ENCODE peak calls at places on chromosomes 3 and 15, in seven cellular contexts. N is psoas muscle, F is adrenal gland, M is HCT116, A is heart left ventricle, P is fibroblast of lung, Z is GM23338. B is an unnamed sample. For H3K27me3 and H3K36me3, the result is how much of the 10 kb centered on the place peaks cover.

GRCh38 chr3:63726656-63727055 is 74.2 kb downstream of the SNTN start:
- DNase-seq in N (no peak), F (no peak), M (no peak), A (no peak), P (no peak), Z (no peak), B (no peak)

GRCh38 chr15:45618813-45619212 is 16.0 kb upstream of the SQOR start:
- DNase-seq in N (no peak), F (no peak), M (no peak), A (no peak), P (no peak), Z (no peak), B (no peak)

GRCh38 chr3:107938128-107938527 is 152.7 kb downstream of the CD47 start:
- DNase-seq in N (no peak), F (no peak), M (peak), A (no peak), P (peak), Z (peak), B (no peak)

GRCh38 chr15:68653031-68653635 is 74.3 kb downstream of the CORO2B start:
- DNase-seq in N (no peak), F (no peak), M (no peak), A (no peak), P (no peak), Z (no peak), B (no peak)

GRCh38 chr15:62886431-62887071 is 156.0 kb upstream of the TPM1 start:
- DNase-seq in N (no peak), F (no peak), M (no peak), A (no peak), P (no peak), Z (peak), B (no peak)

GRCh38 chr3:117144832-117145231 is 435.3 kb downstream of the TUSC7 start:
- DNase-seq in N (no peak), F (no peak), M (no peak), A (no peak), P (peak), Z (no peak), B (no peak)

GRCh38 chr3:184209146-184209923 is 20.1 kb upstream of the VWA5B2 start:
- DNase-seq in N (no peak), F (no peak), M (no peak), A (no peak), P (no peak), Z (no peak), B (no peak)

GRCh38 chr15:77532067-77532710 is 100.5 kb downstream of the LINGO1 start:
- DNase-seq in N (no peak), F (no peak), M (no peak), A (no peak), P (no peak), Z (no peak), B (no peak)

GRCh38 chr15:20357139-20358065 is 184.2 kb downstream of the GOLGA6L6 start:
- DNase-seq in N (peak), F (no peak), M (no peak), A (no peak), P (no peak), Z (no peak), B (no peak)

GRCh38 chr3:127354761-127355160 is 66.9 kb upstream of the PRR20G start:
- DNase-seq in N (no peak), F (no peak), M (no peak), A (no peak), P (no peak), Z (no peak), B (no peak)
- H3K27me3 ChIP-seq in N (under half), F (under half), M (under half), A (under half), P (under half), Z (under half), B (under half)

DNA sequence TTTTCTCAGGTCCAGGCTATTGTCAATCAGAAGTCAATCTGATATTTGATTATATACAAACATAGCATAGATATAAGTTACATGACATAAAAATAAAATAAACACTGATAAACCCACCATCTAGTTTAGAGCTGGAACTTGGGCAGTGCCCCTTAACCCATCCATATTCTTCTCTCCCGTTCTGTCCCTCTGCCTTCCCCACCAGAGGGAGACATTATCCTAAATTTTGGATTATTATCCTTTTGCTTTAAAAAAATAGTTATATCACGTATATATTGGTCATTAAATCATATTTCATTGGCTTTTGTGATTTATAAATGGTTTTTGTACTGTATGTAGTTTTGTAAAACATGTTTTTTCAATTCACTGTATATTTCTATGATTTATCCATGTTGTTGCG is 107.9 kb downstream of the GMPS start:
- DNase-seq in N (no peak), F (no peak), M (no peak), A (no peak), P (no peak), Z (no peak), B (no peak)
- TF ChIP-seq CTCF in N (no peak), F (peak), M (peak), A (peak), P (peak), Z (peak), B (peak)

DNA sequence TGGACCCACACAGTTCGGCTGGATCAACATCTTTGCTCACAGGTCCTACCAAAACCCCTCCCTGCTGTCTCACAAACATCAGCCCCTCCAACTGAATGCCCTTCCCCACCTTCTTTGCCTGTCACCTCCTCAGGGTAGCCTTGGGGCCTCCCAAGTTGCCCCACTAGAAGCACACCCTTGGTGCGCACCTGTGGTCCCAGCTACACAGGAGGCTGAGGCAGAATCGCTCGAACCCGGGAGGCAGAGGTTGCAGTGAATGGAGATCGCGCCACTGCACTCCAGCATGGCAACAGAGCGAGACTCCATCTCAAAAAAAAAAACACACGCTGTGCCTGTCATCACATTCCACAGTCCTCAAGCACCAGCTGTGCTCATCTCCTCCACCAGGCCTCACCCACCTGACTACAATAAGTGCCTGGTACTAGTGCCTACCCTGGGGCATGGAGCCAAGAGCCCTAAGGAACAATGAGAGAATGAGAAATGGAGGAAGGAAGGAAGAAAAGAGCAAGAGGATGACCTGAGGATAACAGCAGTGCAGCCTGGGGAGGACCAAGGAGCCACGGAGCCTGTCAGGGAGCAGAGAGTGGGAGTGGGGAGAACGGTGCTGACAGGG is 26.0 kb downstream of the RPN1 start:
- DNase-seq in N (no peak), F (no peak), M (no peak), A (no peak), P (no peak), Z (no peak), B (no peak)
- H3K36me3 ChIP-seq in N (under half), F (half or more), M (half or more), A (under half), P (under half), Z (half or more), B (under half)

GRCh38 chr15:41996921-41997592 is 23.8 kb downstream of the PLA2G4E start:
- DNase-seq in N (no peak), F (no peak), M (no peak), A (no peak), P (no peak), Z (no peak), B (no peak)
- H3K27me3 ChIP-seq in N (under half), F (under half), M (under half), A (under half), P (under half), Z (under half), B (under half)

GRCh38 chr3:88657459-88657858 is 450.0 kb upstream of the EPHA3 start:
- DNase-seq in N (no peak), F (no peak), M (no peak), A (no peak), P (no peak), Z (no peak), B (no peak)

DNA sequence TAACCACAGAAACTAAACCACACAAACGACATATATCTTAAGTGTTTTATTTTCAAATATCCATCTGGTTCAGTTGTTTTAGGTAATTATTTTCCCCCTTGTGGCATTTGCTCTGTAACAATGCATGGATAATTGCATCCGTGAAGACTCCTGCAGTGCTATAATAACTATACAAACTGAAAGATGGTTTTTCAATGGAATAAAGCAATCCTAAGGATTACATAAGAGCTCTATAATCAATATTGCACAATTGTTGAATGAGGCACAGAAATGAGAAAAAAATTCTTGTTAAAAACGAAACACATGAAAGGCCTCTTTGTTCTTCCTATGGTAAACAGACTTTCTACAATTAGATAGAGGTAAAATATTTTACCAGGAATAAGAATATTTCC is 446.0 kb upstream of the EPHA3 start:
- DNase-seq in N (no peak), F (no peak), M (no peak), A (no peak), P (no peak), Z (no peak), B (no peak)
- TF ChIP-seq CTCF in N (no peak), F (no peak), M (no peak), A (no peak), P (no peak), Z (no peak), B (no peak)

GRCh38 chr3:134542287-134542686 is 56.4 kb downstream of the CEP63 start:
- DNase-seq in N (no peak), F (no peak), M (no peak), A (no peak), P (no peak), Z (peak), B (no peak)

GRCh38 chr3:134535186-134535974 is 49.5 kb downstream of the CEP63 start:
- DNase-seq in N (no peak), F (no peak), M (no peak), A (no peak), P (no peak), Z (no peak), B (no peak)

GRCh38 chr3:134533493-134533892 is 47.6 kb downstream of the CEP63 start:
- DNase-seq in N (no peak), F (no peak), M (no peak), A (no peak), P (no peak), Z (no peak), B (no peak)

GRCh38 chr3:134536760-134537159 is 50.9 kb downstream of the CEP63 start:
- DNase-seq in N (no peak), F (no peak), M (no peak), A (no peak), P (no peak), Z (no peak), B (no peak)
- H3K36me3 ChIP-seq in N (under half), F (under half), M (under half), A (under half), P (under half), Z (under half), B (under half)

GRCh38 chr3:23071758-23072157 is 131.4 kb upstream of the UBE2E2 start:
- DNase-seq in N (no peak), F (peak), M (no peak), A (no peak), P (no peak), Z (no peak), B (no peak)

GRCh38 chr3:23073721-23074300 is 129.3 kb upstream of the UBE2E2 start:
- DNase-seq in N (no peak), F (no peak), M (no peak), A (no peak), P (no peak), Z (no peak), B (no peak)

GRCh38 chr3:23075478-23075877 is 127.6 kb upstream of the UBE2E2 start:
- DNase-seq in N (no peak), F (no peak), M (no peak), A (no peak), P (peak), Z (no peak), B (peak)

GRCh38 chr3:23071306-23071705 is 131.8 kb upstream of the UBE2E2 start:
- DNase-seq in N (no peak), F (no peak), M (no peak), A (no peak), P (no peak), Z (no peak), B (no peak)

GRCh38 chr3:23072672-23073071 is 130.5 kb upstream of the UBE2E2 start:
- DNase-seq in N (no peak), F (no peak), M (no peak), A (no peak), P (no peak), Z (no peak), B (no peak)
- H3K27me3 ChIP-seq in N (under half), F (under half), M (under half), A (under half), P (under half), Z (under half), B (under half)